ENCODE peak calls at places on chromosomes 12 and 14, in seven cellular contexts. K is stimulated activated CD8-positive, alpha-beta memory T cell treated with anti-CD3 and anti-CD28 coated beads, Interleukin-15, amount 100 ng/mL, for 24 hours; O is T follicular helper cell; I is NCI-H2081; G is HEK293T; H is activated naive CD8-positive, alpha-beta T cell treated with anti-CD3 and anti-CD28 coated beads, Interleukin-2, amount 50 U/mL, for 24 hours; D is Daoy. B is an unnamed sample.

GRCh38 chr12:113161415-113162016 is 12.0 kb downstream of the CFAP73 start:
- DNase-seq in H (no peak), I (no peak), G (peak), K (no peak), D (peak), O (no peak), B (no peak)

GRCh38 chr12:69719336-69720316 is 19.0 kb upstream of the RAB3IP start:
- DNase-seq in D (no peak), I (peak), O (no peak), G (no peak), K (no peak), H (no peak), B (no peak)

GRCh38 chr12:25995906-25996305 is 37.4 kb downstream of the RASSF8 start:
- DNase-seq in D (no peak), G (no peak), I (no peak), K (no peak), H (no peak), O (no peak), B (no peak)

GRCh38 chr12:120928864-120929652 is 24.9 kb upstream of the SPPL3 start:
- DNase-seq in I (no peak), K (no peak), H (no peak), O (no peak), G (no peak), D (no peak), B (no peak)

GRCh38 chr14:21071225-21072041 is 1.3 kb downstream of the ARHGEF40 start:
- DNase-seq in K (no peak), O (no peak), H (peak), I (peak), G (peak), D (peak), B (peak)

GRCh38 chr14:51867753-51868152 is 7.3 kb downstream of the GNG2 start:
- DNase-seq in H (no peak), K (no peak), D (no peak), G (no peak), I (no peak), O (no peak), B (no peak)

GRCh38 chr12:70427611-70428010 is 61.5 kb downstream of the KCNMB4 start:
- DNase-seq in I (no peak), K (no peak), D (no peak), H (no peak), O (no peak), G (no peak), B (no peak)

GRCh38 chr12:14629832-14630688 is 62.4 kb upstream of the PLBD1 start:
- DNase-seq in I (peak), G (peak), O (peak), K (peak), H (peak), D (peak), B (peak)

GRCh38 chr12:6700646-6701051 is at the start of gene PIANP:
- DNase-seq in O (peak), I (peak), K (no peak), H (peak), G (peak), D (peak), B (peak)

GRCh38 chr12:54132979-54133378 is 55.8 kb downstream of the SMUG1 start:
- DNase-seq in O (no peak), H (no peak), I (no peak), K (no peak), D (no peak), G (no peak), B (no peak)

GRCh38 chr12:120468271-120468845 is 1.2 kb downstream of the SRSF9 start:
- DNase-seq in I (peak), D (peak), K (no peak), H (peak), G (no peak), O (no peak), B (no peak)

GRCh38 chr14:31965735-31966598 is 111.1 kb upstream of the ARHGAP5 start:
- DNase-seq in G (no peak), D (peak), H (no peak), I (no peak), K (no peak), O (no peak), B (no peak)